ENCODE peak calls at places on chromosome 15, in seven cellular contexts. One of them, this sample, is unnamed.

GRCh38 chr15:42215854-42216829 is 8.0 kb upstream of the VPS39 start:
- DNase-seq in fibroblast of pulmonary artery: peak
- DNase-seq in cardiac muscle cell: peak
- DNase-seq in kidney epithelial cell: no peak
- DNase-seq in A549: no peak
- DNase-seq in AG04450: no peak
- DNase-seq in neural progenitor cell: no peak
- DNase-seq in this sample: peak

GRCh38 chr15:76991048-76991447 is 3.9 kb upstream of the PSTPIP1 start:
- DNase-seq in neural progenitor cell: no peak
- DNase-seq in cardiac muscle cell: no peak
- DNase-seq in kidney epithelial cell: no peak
- DNase-seq in fibroblast of pulmonary artery: no peak
- DNase-seq in AG04450: no peak
- DNase-seq in A549: no peak
- DNase-seq in this sample: no peak

GRCh38 chr15:51253385-51253784 is 85.0 kb downstream of the CYP19A1 start:
- DNase-seq in AG04450: no peak
- DNase-seq in kidney epithelial cell: no peak
- DNase-seq in fibroblast of pulmonary artery: no peak
- DNase-seq in cardiac muscle cell: no peak
- DNase-seq in A549: no peak
- DNase-seq in neural progenitor cell: no peak
- DNase-seq in this sample: no peak

GRCh38 chr15:71647479-71647792 is 162.9 kb upstream of the NR2E3 start:
- DNase-seq in A549: no peak
- DNase-seq in kidney epithelial cell: no peak
- DNase-seq in fibroblast of pulmonary artery: no peak
- DNase-seq in cardiac muscle cell: no peak
- DNase-seq in neural progenitor cell: no peak
- DNase-seq in AG04450: no peak
- DNase-seq in this sample: peak

GRCh38 chr15:22954326-22954725 is 25.8 kb downstream of the CYFIP1 start:
- DNase-seq in fibroblast of pulmonary artery: no peak
- DNase-seq in cardiac muscle cell: no peak
- DNase-seq in AG04450: no peak
- DNase-seq in neural progenitor cell: no peak
- DNase-seq in A549: no peak
- DNase-seq in kidney epithelial cell: no peak
- DNase-seq in this sample: no peak

GRCh38 chr15:36313881-36314280 is 265.5 kb upstream of the CDIN1 start:
- DNase-seq in fibroblast of pulmonary artery: no peak
- DNase-seq in AG04450: no peak
- DNase-seq in neural progenitor cell: no peak
- DNase-seq in A549: no peak
- DNase-seq in cardiac muscle cell: no peak
- DNase-seq in kidney epithelial cell: no peak
- DNase-seq in this sample: no peak

GRCh38 chr15:76512971-76513370 is 176.4 kb downstream of the ISL2 start:
- DNase-seq in fibroblast of pulmonary artery: no peak
- DNase-seq in cardiac muscle cell: no peak
- DNase-seq in neural progenitor cell: no peak
- DNase-seq in A549: no peak
- DNase-seq in kidney epithelial cell: no peak
- DNase-seq in AG04450: no peak
- DNase-seq in this sample: peak

GRCh38 chr15:81410318-81410753 is 36.3 kb upstream of the TMC3 start:
- DNase-seq in cardiac muscle cell: peak
- DNase-seq in AG04450: peak
- DNase-seq in kidney epithelial cell: peak
- DNase-seq in neural progenitor cell: peak
- DNase-seq in fibroblast of pulmonary artery: peak
- DNase-seq in A549: peak
- DNase-seq in this sample: peak

GRCh38 chr15:42324308-42324707 is 35.0 kb upstream of the CAPN3 start:
- DNase-seq in kidney epithelial cell: no peak
- DNase-seq in cardiac muscle cell: no peak
- DNase-seq in neural progenitor cell: no peak
- DNase-seq in A549: no peak
- DNase-seq in fibroblast of pulmonary artery: no peak
- DNase-seq in AG04450: peak
- DNase-seq in this sample: no peak

GRCh38 chr15:58517682-58518525 is 86.1 kb downstream of the LIPC start:
- DNase-seq in neural progenitor cell: no peak
- DNase-seq in A549: no peak
- DNase-seq in AG04450: no peak
- DNase-seq in kidney epithelial cell: no peak
- DNase-seq in cardiac muscle cell: peak
- DNase-seq in fibroblast of pulmonary artery: no peak
- DNase-seq in this sample: no peak

GRCh38 chr15:48394172-48394571 is 62.9 kb downstream of the DUT start:
- DNase-seq in cardiac muscle cell: no peak
- DNase-seq in fibroblast of pulmonary artery: no peak
- DNase-seq in A549: no peak
- DNase-seq in kidney epithelial cell: no peak
- DNase-seq in neural progenitor cell: no peak
- DNase-seq in AG04450: no peak
- DNase-seq in this sample: no peak

GRCh38 chr15:80309769-80310384 is 57.9 kb upstream of the CTXND1 start:
- DNase-seq in AG04450: no peak
- DNase-seq in cardiac muscle cell: peak
- DNase-seq in kidney epithelial cell: no peak
- DNase-seq in A549: peak
- DNase-seq in fibroblast of pulmonary artery: peak
- DNase-seq in neural progenitor cell: peak
- DNase-seq in this sample: peak

GRCh38 chr15:66454143-66454542 is 43.4 kb downstream of the SNAPC5 start:
- DNase-seq in cardiac muscle cell: no peak
- DNase-seq in fibroblast of pulmonary artery: peak
- DNase-seq in neural progenitor cell: no peak
- DNase-seq in AG04450: no peak
- DNase-seq in kidney epithelial cell: no peak
- DNase-seq in A549: no peak
- DNase-seq in this sample: no peak

GRCh38 chr15:47993051-47993450 is 127.7 kb upstream of the SLC24A5 start:
- DNase-seq in neural progenitor cell: no peak
- DNase-seq in fibroblast of pulmonary artery: no peak
- DNase-seq in kidney epithelial cell: no peak
- DNase-seq in A549: no peak
- DNase-seq in cardiac muscle cell: no peak
- DNase-seq in AG04450: no peak
- DNase-seq in this sample: no peak

GRCh38 chr15:50055333-50056278 is 63.4 kb downstream of the ATP8B4 start:
- DNase-seq in cardiac muscle cell: no peak
- DNase-seq in kidney epithelial cell: no peak
- DNase-seq in A549: no peak
- DNase-seq in neural progenitor cell: no peak
- DNase-seq in fibroblast of pulmonary artery: peak
- DNase-seq in AG04450: peak
- DNase-seq in this sample: peak

GRCh38 chr15:50224606-50225005 is 40.9 kb downstream of the HDC start:
- DNase-seq in neural progenitor cell: no peak
- DNase-seq in fibroblast of pulmonary artery: peak
- DNase-seq in A549: no peak
- DNase-seq in cardiac muscle cell: no peak
- DNase-seq in AG04450: no peak
- DNase-seq in kidney epithelial cell: no peak
- DNase-seq in this sample: peak

DNA sequence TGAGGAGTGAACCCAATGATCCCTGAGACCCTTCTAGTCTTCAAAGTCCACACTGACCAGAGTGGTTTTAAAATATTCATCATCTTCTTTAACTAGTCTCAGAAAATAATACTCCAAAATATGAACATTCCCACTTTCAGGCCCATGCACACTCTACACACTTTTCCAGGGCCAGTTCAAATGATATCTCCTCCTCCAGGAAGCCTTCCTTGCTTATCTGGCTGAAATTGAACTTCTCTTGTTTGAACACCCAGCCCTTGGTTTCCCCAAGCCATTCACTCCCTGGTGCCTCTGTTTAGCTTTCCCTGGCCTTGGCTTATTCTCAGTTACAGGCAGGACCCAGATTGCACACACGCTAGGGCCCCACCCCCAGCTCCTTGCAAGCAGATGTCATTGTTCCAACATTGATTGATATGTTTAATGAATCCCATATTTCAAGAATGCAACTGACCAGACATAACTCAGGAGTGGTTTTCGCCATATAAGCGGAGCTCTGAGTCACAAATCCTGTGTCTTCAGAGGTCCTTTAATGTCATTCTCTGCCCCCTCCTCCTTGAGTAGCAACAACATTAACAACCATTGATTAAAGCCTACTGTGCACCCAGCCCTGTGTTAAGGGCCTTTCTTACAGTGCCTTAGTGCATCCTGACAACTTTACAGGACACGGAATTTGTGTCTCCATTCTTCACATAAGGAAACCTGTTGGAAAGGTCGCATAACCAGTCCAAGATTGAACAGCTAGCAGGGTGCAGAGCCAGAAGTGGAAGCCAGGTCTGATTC is 2.1 kb downstream of the ITGA11 start:
- DNase-seq in AG04450: no peak
- DNase-seq in A549: no peak
- DNase-seq in cardiac muscle cell: no peak
- DNase-seq in kidney epithelial cell: no peak
- DNase-seq in fibroblast of pulmonary artery: no peak
- DNase-seq in neural progenitor cell: no peak
- DNase-seq in this sample: peak
- H3K4me3 ChIP-seq in AG04450: peak
- H3K4me3 ChIP-seq in A549: no peak
- H3K4me3 ChIP-seq in cardiac muscle cell: no peak
- H3K4me3 ChIP-seq in kidney epithelial cell: no peak
- H3K4me3 ChIP-seq in fibroblast of pulmonary artery: peak
- H3K4me3 ChIP-seq in neural progenitor cell: no peak
- H3K4me3 ChIP-seq in this sample: peak

GRCh38 chr15:84781505-84781904 is 33.1 kb downstream of the ZNF592 start:
- DNase-seq in A549: no peak
- DNase-seq in neural progenitor cell: no peak
- DNase-seq in fibroblast of pulmonary artery: no peak
- DNase-seq in kidney epithelial cell: no peak
- DNase-seq in AG04450: peak
- DNase-seq in cardiac muscle cell: no peak
- DNase-seq in this sample: no peak

GRCh38 chr15:84785053-84785452 is 32.1 kb upstream of the ALPK3 start:
- DNase-seq in neural progenitor cell: no peak
- DNase-seq in fibroblast of pulmonary artery: no peak
- DNase-seq in cardiac muscle cell: no peak
- DNase-seq in kidney epithelial cell: no peak
- DNase-seq in AG04450: no peak
- DNase-seq in A549: no peak
- DNase-seq in this sample: no peak

GRCh38 chr15:84784262-84784661 is 32.9 kb upstream of the ALPK3 start:
- DNase-seq in fibroblast of pulmonary artery: no peak
- DNase-seq in neural progenitor cell: no peak
- DNase-seq in cardiac muscle cell: no peak
- DNase-seq in A549: no peak
- DNase-seq in kidney epithelial cell: no peak
- DNase-seq in AG04450: no peak
- DNase-seq in this sample: no peak

GRCh38 chr15:84782346-84782745 is 34.0 kb downstream of the ZNF592 start:
- DNase-seq in fibroblast of pulmonary artery: no peak
- DNase-seq in neural progenitor cell: no peak
- DNase-seq in AG04450: no peak
- DNase-seq in kidney epithelial cell: no peak
- DNase-seq in A549: no peak
- DNase-seq in cardiac muscle cell: no peak
- DNase-seq in this sample: no peak

DNA sequence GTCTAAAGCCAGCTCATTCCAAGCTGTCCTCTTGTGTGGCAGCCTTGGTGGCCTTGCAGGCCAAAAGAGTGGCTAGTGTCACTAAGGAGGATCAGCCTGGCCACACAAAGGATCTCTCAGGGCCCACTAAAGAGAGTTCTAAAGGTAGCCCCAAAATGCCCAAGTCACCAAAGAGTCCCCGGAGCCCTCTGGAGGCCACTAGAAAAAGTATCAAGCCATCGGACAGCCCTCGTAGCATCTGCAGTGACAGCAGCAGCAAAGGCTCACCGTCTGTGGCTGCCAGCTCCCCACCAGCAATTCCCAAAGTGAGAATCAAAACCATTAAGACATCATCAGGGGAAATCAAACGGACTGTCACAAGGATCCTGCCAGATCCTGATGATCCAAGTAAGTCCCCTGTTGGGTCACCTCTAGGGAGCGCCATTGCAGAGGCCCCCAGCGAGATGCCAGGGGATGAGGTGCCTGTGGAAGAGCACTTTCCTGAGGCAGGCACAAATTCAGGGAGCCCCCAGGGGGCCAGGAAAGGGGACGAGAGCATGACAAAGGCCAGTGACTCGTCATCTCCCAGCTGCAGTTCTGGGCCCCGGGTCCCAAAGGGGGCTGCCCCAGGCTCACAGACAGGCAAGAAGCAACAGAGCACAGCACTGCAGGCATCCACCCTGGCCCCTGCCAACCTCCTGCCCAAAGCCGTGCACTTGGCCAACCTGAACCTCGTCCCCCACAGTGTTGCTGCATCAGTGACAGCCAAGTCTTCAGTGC is 33.5 kb upstream of the ALPK3 start:
- DNase-seq in A549: no peak
- DNase-seq in neural progenitor cell: no peak
- DNase-seq in AG04450: no peak
- DNase-seq in cardiac muscle cell: no peak
- DNase-seq in fibroblast of pulmonary artery: no peak
- DNase-seq in kidney epithelial cell: no peak
- DNase-seq in this sample: no peak
- TF ChIP-seq CTCF in A549: no peak
- TF ChIP-seq CTCF in neural progenitor cell: peak
- TF ChIP-seq CTCF in AG04450: no peak
- TF ChIP-seq CTCF in cardiac muscle cell: no peak
- TF ChIP-seq CTCF in fibroblast of pulmonary artery: no peak
- TF ChIP-seq CTCF in kidney epithelial cell: no peak
- TF ChIP-seq CTCF in this sample: no peak

GRCh38 chr15:40322531-40323238 is 807 bp upstream of the INAFM2 start:
- DNase-seq in kidney epithelial cell: no peak
- DNase-seq in AG04450: no peak
- DNase-seq in fibroblast of pulmonary artery: peak
- DNase-seq in neural progenitor cell: no peak
- DNase-seq in cardiac muscle cell: peak
- DNase-seq in A549: no peak
- DNase-seq in this sample: no peak
- H3K4me3 ChIP-seq in kidney epithelial cell: peak
- H3K4me3 ChIP-seq in AG04450: peak
- H3K4me3 ChIP-seq in fibroblast of pulmonary artery: peak
- H3K4me3 ChIP-seq in neural progenitor cell: peak
- H3K4me3 ChIP-seq in cardiac muscle cell: peak
- H3K4me3 ChIP-seq in A549: peak
- H3K4me3 ChIP-seq in this sample: peak

DNA sequence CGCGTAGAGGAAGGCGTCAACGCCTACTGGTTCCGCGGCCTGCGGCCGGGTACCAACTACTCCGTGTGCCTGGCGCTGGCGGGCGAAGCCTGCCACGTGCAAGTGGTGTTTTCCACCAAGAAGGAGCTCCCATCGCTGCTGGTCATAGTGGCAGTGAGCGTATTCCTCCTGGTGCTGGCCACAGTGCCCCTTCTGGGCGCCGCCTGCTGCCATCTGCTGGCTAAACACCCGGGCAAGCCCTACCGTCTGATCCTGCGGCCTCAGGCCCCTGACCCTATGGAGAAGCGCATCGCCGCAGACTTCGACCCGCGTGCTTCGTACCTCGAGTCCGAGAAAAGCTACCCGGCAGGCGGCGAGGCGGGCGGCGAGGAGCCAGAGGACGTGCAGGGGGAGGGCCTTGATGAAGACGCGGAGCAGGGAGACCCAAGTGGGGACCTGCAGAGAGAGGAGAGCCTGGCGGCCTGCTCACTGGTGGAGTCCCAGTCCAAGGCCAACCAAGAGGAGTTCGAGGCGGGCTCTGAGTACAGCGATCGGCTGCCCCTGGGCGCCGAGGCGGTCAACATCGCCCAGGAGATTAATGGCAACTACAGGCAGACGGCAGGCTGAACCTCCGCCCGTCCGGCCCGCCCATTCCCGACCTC is 4.1 kb downstream of the ISLR2 start:
- DNase-seq in neural progenitor cell: peak
- DNase-seq in A549: peak
- DNase-seq in AG04450: no peak
- DNase-seq in kidney epithelial cell: no peak
- DNase-seq in fibroblast of pulmonary artery: no peak
- DNase-seq in cardiac muscle cell: peak
- DNase-seq in this sample: no peak
- TF ChIP-seq CTCF in neural progenitor cell: peak
- TF ChIP-seq CTCF in A549: peak
- TF ChIP-seq CTCF in AG04450: peak
- TF ChIP-seq CTCF in kidney epithelial cell: peak
- TF ChIP-seq CTCF in fibroblast of pulmonary artery: peak
- TF ChIP-seq CTCF in cardiac muscle cell: peak
- TF ChIP-seq CTCF in this sample: no peak